ENCODE peak calls at places on chromosome X, in four cellular contexts. One of them, this sample, is unnamed.
A peak's percentile ranks its signal among the peaks of the same experiment; 100 is the strongest.

GRCh38 chrX:19625612-19626011 is 110.3 kb upstream of the MAP3K15 start:
- DNase-seq in ecto neural progenitor cell: no peak
- DNase-seq in Calu3: no peak
- DNase-seq in NCI-H1092: no peak
- DNase-seq in this sample: no peak

GRCh38 chrX:23062359-23062758 is 62.6 kb downstream of the DDX53 start:
- DNase-seq in NCI-H1092: no peak
- DNase-seq in Calu3: no peak
- DNase-seq in ecto neural progenitor cell: no peak
- DNase-seq in this sample: no peak

GRCh38 chrX:38018734-38019410 is 12.5 kb downstream of the SYTL5 start:
- DNase-seq in NCI-H1092: no peak
- DNase-seq in Calu3: no peak
- DNase-seq in ecto neural progenitor cell: no peak
- DNase-seq in this sample: no peak

GRCh38 chrX:44433556-44433955 is 90.1 kb upstream of the EFHC2 start:
- DNase-seq in ecto neural progenitor cell: no peak
- DNase-seq in NCI-H1092: no peak
- DNase-seq in Calu3: no peak
- DNase-seq in this sample: no peak

GRCh38 chrX:106404512-106404911 is 207.3 kb upstream of the RADX start:
- DNase-seq in NCI-H1092: no peak
- DNase-seq in ecto neural progenitor cell: no peak
- DNase-seq in Calu3: peak; percentile 10
- DNase-seq in this sample: no peak

GRCh38 chrX:40083120-40083978 is 14.4 kb downstream of the BCOR start:
- DNase-seq in Calu3: peak; percentile 30
- DNase-seq in ecto neural progenitor cell: peak; percentile 64
- DNase-seq in NCI-H1092: no peak
- DNase-seq in this sample: no peak

GRCh38 chrX:149871940-149872339 is 9.0 kb upstream of the MAGEA8 start:
- DNase-seq in ecto neural progenitor cell: no peak
- DNase-seq in NCI-H1092: no peak
- DNase-seq in Calu3: peak; percentile 69
- DNase-seq in this sample: peak; percentile 46

GRCh38 chrX:9906919-9907318 is 60.2 kb upstream of the CLDN34 start:
- DNase-seq in NCI-H1092: no peak
- DNase-seq in ecto neural progenitor cell: no peak
- DNase-seq in Calu3: peak; percentile 67
- DNase-seq in this sample: no peak

GRCh38 chrX:31580726-31581125 is 508.9 kb upstream of the FTHL17 start:
- DNase-seq in ecto neural progenitor cell: no peak
- DNase-seq in Calu3: no peak
- DNase-seq in NCI-H1092: no peak
- DNase-seq in this sample: no peak

GRCh38 chrX:149497626-149498025 is 7.5 kb downstream of the IDS start:
- DNase-seq in ecto neural progenitor cell: no peak
- DNase-seq in NCI-H1092: no peak
- DNase-seq in Calu3: no peak
- DNase-seq in this sample: no peak

GRCh38 chrX:150688911-150689451 is 4.2 kb upstream of the MTMR1 start:
- DNase-seq in NCI-H1092: no peak
- DNase-seq in ecto neural progenitor cell: no peak
- DNase-seq in Calu3: peak; percentile 70
- DNase-seq in this sample: no peak

GRCh38 chrX:7054219-7055206 is 93.0 kb upstream of the STS start:
- DNase-seq in Calu3: no peak
- DNase-seq in ecto neural progenitor cell: no peak
- DNase-seq in NCI-H1092: no peak
- DNase-seq in this sample: no peak

GRCh38 chrX:46039526-46039925 is 505.7 kb downstream of the ZNF674 start:
- DNase-seq in ecto neural progenitor cell: no peak
- DNase-seq in NCI-H1092: no peak
- DNase-seq in Calu3: no peak
- DNase-seq in this sample: no peak

GRCh38 chrX:155028192-155028591 is 1.5 kb downstream of the FUNDC2 start:
- DNase-seq in Calu3: no peak
- DNase-seq in ecto neural progenitor cell: no peak
- DNase-seq in NCI-H1092: no peak
- DNase-seq in this sample: no peak

GRCh38 chrX:130285710-130286109 is 17.0 kb upstream of the ZNF280C start:
- DNase-seq in Calu3: no peak
- DNase-seq in ecto neural progenitor cell: no peak
- DNase-seq in NCI-H1092: no peak
- DNase-seq in this sample: no peak

GRCh38 chrX:38437093-38437492 is 84.7 kb downstream of the OTC start:
- DNase-seq in ecto neural progenitor cell: no peak
- DNase-seq in NCI-H1092: no peak
- DNase-seq in Calu3: no peak
- DNase-seq in this sample: no peak

GRCh38 chrX:45781901-45782553 is 581.4 kb upstream of the DIPK2B start:
- DNase-seq in ecto neural progenitor cell: no peak
- DNase-seq in Calu3: no peak
- DNase-seq in NCI-H1092: no peak
- DNase-seq in this sample: no peak

GRCh38 chrX:115400960-115401359 is 111.4 kb downstream of the LUZP4 start:
- DNase-seq in ecto neural progenitor cell: peak; percentile 53
- DNase-seq in NCI-H1092: no peak
- DNase-seq in Calu3: no peak
- DNase-seq in this sample: no peak

GRCh38 chrX:1086444-1087409 is 125.7 kb downstream of the CRLF2 start:
- DNase-seq in NCI-H1092: no peak
- DNase-seq in ecto neural progenitor cell: no peak
- DNase-seq in Calu3: no peak
- DNase-seq in this sample: no peak

GRCh38 chrX:104113237-104113965 is 1.1 kb downstream of the ZCCHC18 start:
- DNase-seq in Calu3: peak; percentile 69
- DNase-seq in NCI-H1092: peak; percentile 48
- DNase-seq in ecto neural progenitor cell: peak; percentile 71
- DNase-seq in this sample: peak; percentile 63

GRCh38 chrX:24204331-24204730 is 54.8 kb downstream of the ZFX start:
- DNase-seq in Calu3: no peak
- DNase-seq in ecto neural progenitor cell: no peak
- DNase-seq in NCI-H1092: no peak
- DNase-seq in this sample: no peak

GRCh38 chrX:49915352-49916222 is 6.8 kb upstream of the CLCN5 start:
- DNase-seq in ecto neural progenitor cell: no peak
- DNase-seq in NCI-H1092: peak; percentile 60
- DNase-seq in Calu3: peak; percentile 52
- DNase-seq in this sample: peak; percentile 32

GRCh38 chrX:109384569-109385174 is 97.2 kb downstream of the GUCY2F start:
- DNase-seq in Calu3: peak; percentile 28
- DNase-seq in NCI-H1092: no peak
- DNase-seq in ecto neural progenitor cell: no peak
- DNase-seq in this sample: no peak

GRCh38 chrX:45767021-45767491 is 566.4 kb upstream of the DIPK2B start:
- DNase-seq in Calu3: no peak
- DNase-seq in NCI-H1092: no peak
- DNase-seq in ecto neural progenitor cell: no peak
- DNase-seq in this sample: no peak

GRCh38 chrX:124534530-124534929 is 188.2 kb downstream of the SH2D1A start:
- DNase-seq in NCI-H1092: no peak
- DNase-seq in ecto neural progenitor cell: no peak
- DNase-seq in Calu3: no peak
- DNase-seq in this sample: no peak